ENCODE peak calls at places on chromosomes 13 and 19, in seven cellular contexts. A is HCT116, Z is aorta, P is Karpas-422, Q is fibroblast of lung, N is BJ, F is lower lobe of right lung. K is an unnamed sample.

GRCh38 chr13:98875146-98875729 is 102.6 kb downstream of the DOCK9 start:
- DNase-seq in A (no peak), Z (no peak), P (no peak), Q (no peak), N (no peak), F (no peak), K (no peak)

GRCh38 chr13:29943301-29944085 is 93.1 kb upstream of the UBL3 start:
- DNase-seq in A (no peak), Z (no peak), P (no peak), Q (no peak), N (no peak), F (no peak), K (no peak)

GRCh38 chr13:85729296-85729695 is 69.9 kb downstream of the SLITRK6 start:
- DNase-seq in A (no peak), Z (no peak), P (no peak), Q (peak), N (peak), F (no peak), K (no peak)

GRCh38 chr19:19490247-19490968 is 24.9 kb downstream of the TSSK6 start:
- DNase-seq in A (peak), Z (peak), P (peak), Q (peak), N (peak), F (peak), K (peak)

GRCh38 chr19:11145147-11145924 is 10.2 kb downstream of the SPC24 start:
- DNase-seq in A (no peak), Z (no peak), P (no peak), Q (no peak), N (no peak), F (no peak), K (no peak)

GRCh38 chr13:76852991-76853390 is 33.2 kb downstream of the KCTD12 start:
- DNase-seq in A (no peak), Z (no peak), P (no peak), Q (peak), N (no peak), F (no peak), K (no peak)

GRCh38 chr19:44557933-44558332 is 28.5 kb upstream of the CEACAM20 start:
- DNase-seq in A (no peak), Z (no peak), P (no peak), Q (no peak), N (no peak), F (no peak), K (no peak)

GRCh38 chr19:33373701-33374405 is at the start of gene CEBPG:
- DNase-seq in A (no peak), Z (peak), P (peak), Q (peak), N (no peak), F (peak), K (no peak)

GRCh38 chr13:30334663-30335386 is 27.5 kb upstream of the KATNAL1 start:
- DNase-seq in A (peak), Z (no peak), P (peak), Q (no peak), N (no peak), F (no peak), K (no peak)

GRCh38 chr19:17341845-17342244 is 4.5 kb downstream of the GTPBP3 start:
- DNase-seq in A (no peak), Z (no peak), P (no peak), Q (no peak), N (no peak), F (no peak), K (no peak)

GRCh38 chr13:72638059-72638815 is 89.2 kb downstream of the MZT1 start:
- DNase-seq in A (no peak), Z (no peak), P (no peak), Q (no peak), N (no peak), F (no peak), K (no peak)

GRCh38 chr13:48265217-48265815 is 32.3 kb downstream of the ITM2B start:
- DNase-seq in A (no peak), Z (no peak), P (no peak), Q (no peak), N (no peak), F (no peak), K (no peak)

GRCh38 chr19:19550972-19551861 is 13.2 kb downstream of the CILP2 start:
- DNase-seq in A (no peak), Z (no peak), P (no peak), Q (no peak), N (no peak), F (no peak), K (no peak)

GRCh38 chr19:31334101-31334848 is 15.0 kb downstream of the TSHZ3 start:
- DNase-seq in A (no peak), Z (no peak), P (no peak), Q (no peak), N (no peak), F (no peak), K (no peak)

GRCh38 chr13:18946738-18947137 is 234.9 kb downstream of the TUBA3C start:
- DNase-seq in A (no peak), Z (peak), P (no peak), Q (no peak), N (no peak), F (no peak), K (no peak)

GRCh38 chr19:37716140-37716539 is 3.4 kb downstream of the ZNF607 start:
- DNase-seq in A (no peak), Z (no peak), P (no peak), Q (no peak), N (no peak), F (no peak), K (no peak)

GRCh38 chr19:37719111-37719926 is at the start of gene ZNF607:
- DNase-seq in A (peak), Z (peak), P (peak), Q (peak), N (peak), F (peak), K (peak)

GRCh38 chr19:37719927-37720265 is 335 bp upstream of the ZNF607 start:
- DNase-seq in A (no peak), Z (no peak), P (no peak), Q (no peak), N (no peak), F (no peak), K (no peak)

GRCh38 chr19:37718357-37718756 is 1.2 kb downstream of the ZNF607 start:
- DNase-seq in A (no peak), Z (no peak), P (no peak), Q (no peak), N (no peak), F (no peak), K (no peak)
- H3K4me3 ChIP-seq in A (peak), Z (peak), P (peak), Q (peak), N (peak), F (peak), K (peak)

GRCh38 chr19:23800868-23801267 is 42.2 kb upstream of the ZNF681 start:
- DNase-seq in A (no peak), Z (no peak), P (no peak), Q (no peak), N (no peak), F (no peak), K (no peak)
- H3K4me3 ChIP-seq in A (no peak), Z (no peak), P (no peak), Q (no peak), N (no peak), F (no peak), K (no peak)

GRCh38 chr19:28908941-28909340 is 304.0 kb downstream of the UQCRFS1 start:
- DNase-seq in A (no peak), Z (no peak), P (no peak), Q (no peak), N (no peak), F (no peak), K (no peak)
- H3K4me3 ChIP-seq in A (no peak), Z (no peak), P (no peak), Q (no peak), N (no peak), F (no peak), K (no peak)

DNA sequence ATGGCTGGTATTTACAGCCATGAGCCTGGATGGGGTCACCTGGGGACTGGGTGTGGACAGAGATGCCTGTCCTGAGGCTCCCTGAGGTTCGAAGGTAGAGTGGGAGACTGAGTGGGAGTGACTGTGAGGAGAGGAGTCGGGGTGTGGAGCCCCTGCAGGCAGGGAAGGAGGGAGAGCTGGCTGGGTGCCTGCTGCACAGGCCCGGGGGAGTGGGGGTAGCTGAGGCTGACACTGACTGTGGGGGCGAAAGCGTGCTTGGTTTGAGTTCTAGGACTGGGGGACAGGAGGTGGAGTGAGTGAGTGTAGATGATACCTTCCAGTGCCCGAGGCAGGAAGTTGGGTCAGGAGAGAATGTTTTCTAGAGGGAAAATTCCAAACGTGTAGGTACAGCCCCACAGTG is 7.1 kb downstream of the RAB11B start:
- DNase-seq in A (no peak), Z (no peak), P (no peak), Q (no peak), N (no peak), F (no peak), K (no peak)
- H3K4me3 ChIP-seq in A (no peak), Z (no peak), P (no peak), Q (no peak), N (no peak), F (no peak), K (no peak)

GRCh38 chr13:106753241-106753640 is 185.3 kb upstream of the ARGLU1 start:
- DNase-seq in A (no peak), Z (no peak), P (no peak), Q (no peak), N (no peak), F (peak), K (no peak)
- H3K4me3 ChIP-seq in A (no peak), Z (no peak), P (no peak), Q (no peak), N (no peak), F (no peak), K (no peak)

DNA sequence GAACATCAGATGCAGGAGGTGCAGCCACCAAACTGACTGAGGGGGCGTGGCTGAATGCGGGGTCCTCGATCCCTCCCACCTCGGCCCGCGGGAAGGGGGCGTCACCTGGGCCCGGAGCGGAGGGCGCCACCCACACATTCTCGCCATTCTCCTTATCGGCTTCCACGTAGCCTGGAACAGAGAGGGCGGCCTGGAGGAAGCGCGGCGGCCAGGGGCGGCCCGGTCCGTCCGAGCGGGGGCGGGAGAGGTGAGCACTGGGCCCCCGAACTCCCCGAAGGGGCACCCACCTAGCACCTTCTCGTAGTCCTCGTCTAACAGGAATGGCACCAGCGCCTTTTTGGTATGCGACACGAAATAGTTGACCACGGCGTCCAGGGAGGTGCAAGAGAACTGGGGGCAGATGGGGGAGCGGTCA is 11.8 kb downstream of the STAP2 start:
- DNase-seq in A (no peak), Z (no peak), P (no peak), Q (no peak), N (no peak), F (no peak), K (no peak)
- H3K4me3 ChIP-seq in A (no peak), Z (no peak), P (no peak), Q (no peak), N (peak), F (peak), K (no peak)